ENCODE peak calls at places on chromosomes 7 and 10, in five cellular contexts. V is OCI-LY7; N is ureter; A is neural crest cell; B is naive thymus-derived CD8-positive, alpha-beta T cell. F is an unnamed sample.

GRCh38 chr10:71531485-71532446 is 135.0 kb downstream of the CDH23 start:
- DNase-seq in V (peak; percentile 37), N (no peak), A (no peak), B (no peak), F (no peak)

GRCh38 chr10:124917939-124918830 is 23.7 kb upstream of the ZRANB1 start:
- DNase-seq in V (no peak), N (no peak), A (no peak), B (no peak), F (peak; percentile 68)

GRCh38 chr7:93890464-93891068 is at the start of gene TFPI2:
- DNase-seq in V (no peak), N (peak; percentile 42), A (peak; percentile 27), B (no peak), F (no peak)

GRCh38 chr7:6359742-6360141 is 87.3 kb upstream of the CYTH3 start:
- DNase-seq in V (no peak), N (no peak), A (no peak), B (no peak), F (no peak)

GRCh38 chr7:74544706-74545469 is 91.2 kb downstream of the GTF2IRD1 start:
- DNase-seq in V (peak; percentile 68), N (no peak), A (peak; percentile 21), B (no peak), F (no peak)

GRCh38 chr10:28181478-28182096 is 121.3 kb downstream of the MPP7 start:
- DNase-seq in V (no peak), N (no peak), A (no peak), B (no peak), F (no peak)

GRCh38 chr10:113047963-113048781 is 98.1 kb downstream of the TCF7L2 start:
- DNase-seq in V (no peak), N (no peak), A (no peak), B (no peak), F (no peak)

GRCh38 chr7:151086802-151087246 is 549 bp downstream of the AGAP3 start:
- DNase-seq in V (no peak), N (no peak), A (peak; percentile 31), B (no peak), F (no peak)

GRCh38 chr10:34838366-34838900 is 23.3 kb upstream of the PARD3 start:
- DNase-seq in V (no peak), N (no peak), A (no peak), B (no peak), F (no peak)

GRCh38 chr10:79081353-79082034 is 12.7 kb downstream of the ZMIZ1 start:
- DNase-seq in V (no peak), N (no peak), A (no peak), B (no peak), F (peak; percentile 83)

F was measured in GM04503.